ENCODE peak calls at places on chromosomes 13 and 19, in eight cellular contexts. One of them, this sample, is unnamed. For H3K27me3, the result is how much of the 10 kb centered on the place peaks cover.

GRCh38 chr13:59877933-59878332 is 285.8 kb downstream of the DIAPH3 start:
- DNase-seq in WERI-Rb-1: no peak
- DNase-seq in H7: no peak
- DNase-seq in stomach: no peak
- DNase-seq in cardiac muscle cell: peak
- DNase-seq in tibial nerve: no peak
- DNase-seq in neuronal stem cell: no peak
- DNase-seq in IMR-90: peak
- DNase-seq in this sample: no peak

GRCh38 chr19:3108775-3109174 is 14.6 kb downstream of the GNA11 start:
- DNase-seq in WERI-Rb-1: peak
- DNase-seq in H7: peak
- DNase-seq in stomach: peak
- DNase-seq in cardiac muscle cell: peak
- DNase-seq in tibial nerve: no peak
- DNase-seq in neuronal stem cell: peak
- DNase-seq in IMR-90: peak
- DNase-seq in this sample: peak

GRCh38 chr19:843180-843835 is 2.5 kb downstream of the PRTN3 start:
- DNase-seq in WERI-Rb-1: peak
- DNase-seq in H7: peak
- DNase-seq in stomach: peak
- DNase-seq in cardiac muscle cell: no peak
- DNase-seq in tibial nerve: no peak
- DNase-seq in neuronal stem cell: no peak
- DNase-seq in IMR-90: no peak
- DNase-seq in this sample: no peak

GRCh38 chr13:99336750-99337149 is 29.6 kb upstream of the GPR183 start:
- DNase-seq in WERI-Rb-1: no peak
- DNase-seq in H7: no peak
- DNase-seq in stomach: no peak
- DNase-seq in cardiac muscle cell: no peak
- DNase-seq in tibial nerve: no peak
- DNase-seq in neuronal stem cell: no peak
- DNase-seq in IMR-90: no peak
- DNase-seq in this sample: no peak

GRCh38 chr13:26719356-26719945 is 41.1 kb downstream of the GPR12 start:
- DNase-seq in WERI-Rb-1: peak
- DNase-seq in H7: peak
- DNase-seq in stomach: no peak
- DNase-seq in cardiac muscle cell: peak
- DNase-seq in tibial nerve: no peak
- DNase-seq in neuronal stem cell: no peak
- DNase-seq in IMR-90: peak
- DNase-seq in this sample: no peak

GRCh38 chr19:18661346-18661745 is 22.1 kb upstream of the CRTC1 start:
- DNase-seq in WERI-Rb-1: no peak
- DNase-seq in H7: no peak
- DNase-seq in stomach: no peak
- DNase-seq in cardiac muscle cell: no peak
- DNase-seq in tibial nerve: no peak
- DNase-seq in neuronal stem cell: no peak
- DNase-seq in IMR-90: no peak
- DNase-seq in this sample: no peak

GRCh38 chr13:110593430-110594130 is 21.8 kb upstream of the NAXD start:
- DNase-seq in WERI-Rb-1: peak
- DNase-seq in H7: peak
- DNase-seq in stomach: no peak
- DNase-seq in cardiac muscle cell: peak
- DNase-seq in tibial nerve: no peak
- DNase-seq in neuronal stem cell: no peak
- DNase-seq in IMR-90: peak
- DNase-seq in this sample: peak

GRCh38 chr19:7845390-7846179 is 15.6 kb downstream of the EVI5L start:
- DNase-seq in WERI-Rb-1: no peak
- DNase-seq in H7: peak
- DNase-seq in stomach: no peak
- DNase-seq in cardiac muscle cell: no peak
- DNase-seq in tibial nerve: no peak
- DNase-seq in neuronal stem cell: no peak
- DNase-seq in IMR-90: no peak
- DNase-seq in this sample: no peak

GRCh38 chr19:40278361-40279045 is 6.6 kb downstream of the AKT2 start:
- DNase-seq in WERI-Rb-1: no peak
- DNase-seq in H7: no peak
- DNase-seq in stomach: no peak
- DNase-seq in cardiac muscle cell: no peak
- DNase-seq in tibial nerve: no peak
- DNase-seq in neuronal stem cell: no peak
- DNase-seq in IMR-90: no peak
- DNase-seq in this sample: no peak

GRCh38 chr19:4669723-4670480 is at the start of gene MYDGF:
- DNase-seq in WERI-Rb-1: peak
- DNase-seq in H7: peak
- DNase-seq in stomach: peak
- DNase-seq in cardiac muscle cell: peak
- DNase-seq in tibial nerve: peak
- DNase-seq in neuronal stem cell: peak
- DNase-seq in IMR-90: peak
- DNase-seq in this sample: peak

GRCh38 chr19:40282920-40283319 is 2.2 kb downstream of the AKT2 start:
- DNase-seq in WERI-Rb-1: no peak
- DNase-seq in H7: no peak
- DNase-seq in stomach: no peak
- DNase-seq in cardiac muscle cell: no peak
- DNase-seq in tibial nerve: no peak
- DNase-seq in neuronal stem cell: no peak
- DNase-seq in IMR-90: peak
- DNase-seq in this sample: no peak

GRCh38 chr19:44684892-44685847 is 13.8 kb upstream of the CEACAM16 start:
- DNase-seq in WERI-Rb-1: peak
- DNase-seq in H7: peak
- DNase-seq in stomach: peak
- DNase-seq in cardiac muscle cell: peak
- DNase-seq in tibial nerve: no peak
- DNase-seq in neuronal stem cell: peak
- DNase-seq in IMR-90: peak
- DNase-seq in this sample: peak

GRCh38 chr13:109211616-109212015 is 574.8 kb downstream of the IRS2 start:
- DNase-seq in WERI-Rb-1: no peak
- DNase-seq in H7: no peak
- DNase-seq in stomach: no peak
- DNase-seq in cardiac muscle cell: no peak
- DNase-seq in tibial nerve: no peak
- DNase-seq in neuronal stem cell: no peak
- DNase-seq in IMR-90: no peak
- DNase-seq in this sample: no peak

GRCh38 chr13:113926951-113927660 is 46.8 kb downstream of the C13orf46 start:
- DNase-seq in WERI-Rb-1: peak
- DNase-seq in H7: peak
- DNase-seq in stomach: peak
- DNase-seq in cardiac muscle cell: no peak
- DNase-seq in tibial nerve: peak
- DNase-seq in neuronal stem cell: no peak
- DNase-seq in IMR-90: no peak
- DNase-seq in this sample: no peak

GRCh38 chr19:29660835-29661234 is 4.4 kb upstream of the PLEKHF1 start:
- DNase-seq in WERI-Rb-1: no peak
- DNase-seq in H7: no peak
- DNase-seq in stomach: no peak
- DNase-seq in cardiac muscle cell: peak
- DNase-seq in tibial nerve: no peak
- DNase-seq in neuronal stem cell: no peak
- DNase-seq in IMR-90: no peak
- DNase-seq in this sample: no peak

GRCh38 chr19:32269831-32270230 is 75.6 kb upstream of the ZNF507 start:
- DNase-seq in WERI-Rb-1: no peak
- DNase-seq in H7: no peak
- DNase-seq in stomach: no peak
- DNase-seq in cardiac muscle cell: no peak
- DNase-seq in tibial nerve: no peak
- DNase-seq in neuronal stem cell: no peak
- DNase-seq in IMR-90: no peak
- DNase-seq in this sample: no peak

GRCh38 chr19:32264568-32264967 is 80.8 kb upstream of the ZNF507 start:
- DNase-seq in WERI-Rb-1: no peak
- DNase-seq in H7: no peak
- DNase-seq in stomach: no peak
- DNase-seq in cardiac muscle cell: no peak
- DNase-seq in tibial nerve: no peak
- DNase-seq in neuronal stem cell: no peak
- DNase-seq in IMR-90: no peak
- DNase-seq in this sample: no peak

GRCh38 chr19:32268381-32268780 is 77.0 kb upstream of the ZNF507 start:
- DNase-seq in WERI-Rb-1: no peak
- DNase-seq in H7: no peak
- DNase-seq in stomach: no peak
- DNase-seq in cardiac muscle cell: no peak
- DNase-seq in tibial nerve: no peak
- DNase-seq in neuronal stem cell: no peak
- DNase-seq in IMR-90: no peak
- DNase-seq in this sample: no peak

GRCh38 chr19:32266453-32266852 is 79.0 kb upstream of the ZNF507 start:
- DNase-seq in WERI-Rb-1: no peak
- DNase-seq in H7: no peak
- DNase-seq in stomach: no peak
- DNase-seq in cardiac muscle cell: no peak
- DNase-seq in tibial nerve: no peak
- DNase-seq in neuronal stem cell: no peak
- DNase-seq in IMR-90: no peak
- DNase-seq in this sample: no peak

GRCh38 chr19:32265991-32266390 is 79.4 kb upstream of the ZNF507 start:
- DNase-seq in WERI-Rb-1: no peak
- DNase-seq in H7: no peak
- DNase-seq in stomach: no peak
- DNase-seq in cardiac muscle cell: no peak
- DNase-seq in tibial nerve: no peak
- DNase-seq in neuronal stem cell: peak
- DNase-seq in IMR-90: no peak
- DNase-seq in this sample: no peak
- H3K27me3 ChIP-seq in WERI-Rb-1: under half
- H3K27me3 ChIP-seq in H7: under half
- H3K27me3 ChIP-seq in stomach: under half
- H3K27me3 ChIP-seq in cardiac muscle cell: under half
- H3K27me3 ChIP-seq in tibial nerve: under half
- H3K27me3 ChIP-seq in neuronal stem cell: under half
- H3K27me3 ChIP-seq in IMR-90: under half
- H3K27me3 ChIP-seq in this sample: under half

GRCh38 chr13:90884066-90884465 is 463.4 kb upstream of the MIR17HG start:
- DNase-seq in WERI-Rb-1: peak
- DNase-seq in H7: no peak
- DNase-seq in stomach: no peak
- DNase-seq in cardiac muscle cell: no peak
- DNase-seq in tibial nerve: no peak
- DNase-seq in neuronal stem cell: no peak
- DNase-seq in IMR-90: no peak
- DNase-seq in this sample: no peak
- H3K27me3 ChIP-seq in WERI-Rb-1: under half
- H3K27me3 ChIP-seq in H7: under half
- H3K27me3 ChIP-seq in stomach: under half
- H3K27me3 ChIP-seq in cardiac muscle cell: under half
- H3K27me3 ChIP-seq in tibial nerve: under half
- H3K27me3 ChIP-seq in neuronal stem cell: under half
- H3K27me3 ChIP-seq in IMR-90: under half
- H3K27me3 ChIP-seq in this sample: under half

GRCh38 chr19:12778905-12779161 is 3.5 kb upstream of the HOOK2 start:
- DNase-seq in WERI-Rb-1: no peak
- DNase-seq in H7: peak
- DNase-seq in stomach: no peak
- DNase-seq in cardiac muscle cell: no peak
- DNase-seq in tibial nerve: no peak
- DNase-seq in neuronal stem cell: no peak
- DNase-seq in IMR-90: no peak
- DNase-seq in this sample: no peak

GRCh38 chr19:12782174-12782423 is 6.7 kb upstream of the HOOK2 start:
- DNase-seq in WERI-Rb-1: no peak
- DNase-seq in H7: no peak
- DNase-seq in stomach: no peak
- DNase-seq in cardiac muscle cell: no peak
- DNase-seq in tibial nerve: no peak
- DNase-seq in neuronal stem cell: no peak
- DNase-seq in IMR-90: no peak
- DNase-seq in this sample: no peak

GRCh38 chr19:12777217-12778019 is 2.1 kb upstream of the HOOK2 start:
- DNase-seq in WERI-Rb-1: peak
- DNase-seq in H7: peak
- DNase-seq in stomach: peak
- DNase-seq in cardiac muscle cell: peak
- DNase-seq in tibial nerve: no peak
- DNase-seq in neuronal stem cell: no peak
- DNase-seq in IMR-90: peak
- DNase-seq in this sample: peak

GRCh38 chr19:12778020-12778904 is 2.9 kb upstream of the HOOK2 start:
- DNase-seq in WERI-Rb-1: peak
- DNase-seq in H7: peak
- DNase-seq in stomach: peak
- DNase-seq in cardiac muscle cell: peak
- DNase-seq in tibial nerve: no peak
- DNase-seq in neuronal stem cell: no peak
- DNase-seq in IMR-90: peak
- DNase-seq in this sample: peak

GRCh38 chr19:12779162-12779993 is 4.0 kb upstream of the HOOK2 start:
- DNase-seq in WERI-Rb-1: peak
- DNase-seq in H7: peak
- DNase-seq in stomach: no peak
- DNase-seq in cardiac muscle cell: peak
- DNase-seq in tibial nerve: no peak
- DNase-seq in neuronal stem cell: no peak
- DNase-seq in IMR-90: peak
- DNase-seq in this sample: no peak
- H3K27me3 ChIP-seq in WERI-Rb-1: under half
- H3K27me3 ChIP-seq in H7: under half
- H3K27me3 ChIP-seq in stomach: under half
- H3K27me3 ChIP-seq in cardiac muscle cell: under half
- H3K27me3 ChIP-seq in tibial nerve: under half
- H3K27me3 ChIP-seq in neuronal stem cell: under half
- H3K27me3 ChIP-seq in IMR-90: under half
- H3K27me3 ChIP-seq in this sample: under half

DNA sequence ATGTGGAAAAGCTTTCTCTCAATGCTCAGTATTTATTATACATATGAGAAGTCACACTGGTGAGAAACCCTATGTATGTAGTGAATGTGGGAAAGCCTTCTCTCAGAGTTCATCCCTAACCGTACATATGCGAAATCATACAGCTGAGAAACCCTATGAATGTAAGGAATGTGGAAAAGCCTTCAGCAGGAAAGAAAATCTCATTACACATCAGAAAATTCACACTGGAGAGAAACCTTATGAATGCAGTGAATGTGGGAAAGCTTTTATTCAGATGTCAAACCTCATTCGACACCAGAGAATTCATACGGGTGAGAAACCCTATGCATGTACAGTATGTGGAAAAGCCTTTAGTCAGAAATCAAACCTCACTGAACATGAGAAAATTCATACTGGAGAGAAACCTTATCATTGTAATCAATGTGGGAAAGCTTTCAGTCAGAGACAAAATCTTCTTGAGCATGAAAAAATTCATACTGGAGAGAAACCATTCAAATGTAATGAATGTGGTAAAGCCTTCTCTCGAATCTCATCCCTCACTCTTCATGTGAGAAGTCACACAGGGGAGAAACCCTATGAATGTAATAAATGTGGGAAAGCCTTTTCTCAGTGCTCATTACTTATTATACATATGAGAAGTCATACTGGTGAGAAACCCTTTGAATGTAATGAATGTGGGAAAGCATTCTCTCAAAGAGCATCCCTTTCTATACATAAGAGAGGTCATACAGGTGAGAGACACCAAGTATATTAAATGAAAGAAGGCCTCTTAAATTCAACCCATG is 34.4 kb downstream of the ZNF568 start:
- DNase-seq in WERI-Rb-1: no peak
- DNase-seq in H7: no peak
- DNase-seq in stomach: no peak
- DNase-seq in cardiac muscle cell: no peak
- DNase-seq in tibial nerve: no peak
- DNase-seq in neuronal stem cell: no peak
- DNase-seq in IMR-90: no peak
- DNase-seq in this sample: no peak
- H3K27me3 ChIP-seq in WERI-Rb-1: under half
- H3K27me3 ChIP-seq in H7: under half
- H3K27me3 ChIP-seq in stomach: under half
- H3K27me3 ChIP-seq in cardiac muscle cell: under half
- H3K27me3 ChIP-seq in tibial nerve: under half
- H3K27me3 ChIP-seq in neuronal stem cell: under half
- H3K27me3 ChIP-seq in IMR-90: under half
- H3K27me3 ChIP-seq in this sample: under half